ENCODE peak calls at places on chromosome 15, in five cellular contexts. C, Y, D, J and Z are unnamed samples.

GRCh38 chr15:88120021-88120420 is 136.5 kb downstream of the NTRK3 start:
- DNase-seq in C (no peak), Y (no peak), D (no peak), J (no peak), Z (no peak)

GRCh38 chr15:82572311-82572710 is 32.1 kb upstream of the RPS17 start:
- DNase-seq in C (no peak), Y (no peak), D (peak), J (no peak), Z (no peak)

GRCh38 chr15:96767703-96768434 is 437.4 kb downstream of the NR2F2 start:
- DNase-seq in C (no peak), Y (peak), D (no peak), J (no peak), Z (peak)

GRCh38 chr15:75606711-75607684 is 18.5 kb downstream of the SNUPN start:
- DNase-seq in C (no peak), Y (no peak), D (peak), J (peak), Z (no peak)

GRCh38 chr15:67108122-67108871 is 42.9 kb downstream of the SMAD3 start:
- DNase-seq in C (no peak), Y (peak), D (no peak), J (no peak), Z (peak)

GRCh38 chr15:74867562-74868458 is 5.4 kb downstream of the SCAMP2 start:
- DNase-seq in C (no peak), Y (no peak), D (no peak), J (no peak), Z (no peak)

GRCh38 chr15:61871926-61872522 is 188.2 kb downstream of the VPS13C start:
- DNase-seq in C (peak), Y (peak), D (peak), J (no peak), Z (peak)

GRCh38 chr15:70339551-70340517 is 242.1 kb upstream of the TLE3 start:
- DNase-seq in C (no peak), Y (peak), D (peak), J (no peak), Z (peak)

GRCh38 chr15:89662893-89663673 is 7.8 kb upstream of the KIF7 start:
- DNase-seq in C (peak), Y (peak), D (peak), J (no peak), Z (peak)

GRCh38 chr15:89018235-89018634 is 70.0 kb upstream of the ABHD2 start:
- DNase-seq in C (no peak), Y (peak), D (no peak), J (no peak), Z (no peak)

GRCh38 chr15:65476942-65477341 is 40.5 kb downstream of the DPP8 start:
- DNase-seq in C (no peak), Y (peak), D (peak), J (no peak), Z (peak)

GRCh38 chr15:27815035-27815434 is 284.1 kb downstream of the OCA2 start:
- DNase-seq in C (no peak), Y (no peak), D (no peak), J (no peak), Z (no peak)

GRCh38 chr15:22992026-22992331 is 11.8 kb upstream of the CYFIP1 start:
- DNase-seq in C (no peak), Y (no peak), D (no peak), J (no peak), Z (no peak)

GRCh38 chr15:59746777-59747176 is 57.7 kb upstream of the BNIP2 start:
- DNase-seq in C (no peak), Y (peak), D (no peak), J (no peak), Z (no peak)

GRCh38 chr15:92392462-92392861 is 1.2 kb upstream of the ST8SIA2 start:
- DNase-seq in C (no peak), Y (no peak), D (no peak), J (no peak), Z (no peak)

DNA sequence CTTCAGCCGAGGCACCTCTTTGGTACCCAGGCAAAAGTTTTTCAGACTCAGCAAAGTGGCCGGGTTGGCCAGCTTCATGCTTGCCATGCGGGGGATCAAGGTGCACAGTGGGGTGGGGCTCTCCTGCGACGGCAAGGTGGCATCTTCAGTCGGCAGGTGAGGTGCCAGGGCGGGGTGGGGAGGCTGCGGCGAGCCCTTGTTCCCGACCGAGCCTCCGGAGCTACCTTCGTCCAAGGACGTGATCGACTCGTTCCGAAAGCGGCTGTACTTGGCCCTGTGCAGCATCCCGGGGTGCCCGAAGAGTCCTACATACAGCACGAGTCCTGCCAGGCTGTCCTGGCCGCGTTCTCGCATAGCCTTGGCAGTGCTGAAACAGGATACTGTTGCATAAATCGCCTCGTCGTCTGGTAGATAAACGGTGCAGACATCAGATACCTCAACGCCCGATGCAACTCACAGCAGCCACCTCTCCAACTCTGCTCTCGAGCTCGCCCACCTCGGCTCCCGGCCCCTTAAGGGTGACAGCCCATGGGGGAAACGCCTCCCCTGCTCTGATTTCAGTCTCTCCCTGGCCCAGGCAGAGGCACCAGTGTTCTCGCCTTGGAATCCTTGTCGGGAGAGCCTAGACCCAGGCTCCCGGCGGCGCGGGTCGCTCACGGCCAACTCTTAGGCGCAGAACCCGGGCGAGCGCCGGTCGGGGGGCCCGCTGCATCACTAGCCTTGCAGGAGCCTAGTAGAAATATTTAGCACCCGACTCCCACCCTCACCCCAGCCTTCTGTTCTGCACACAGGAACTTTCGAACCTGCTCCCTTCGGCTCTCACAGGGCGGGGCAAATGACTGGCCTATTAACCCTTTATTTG is 826 bp downstream of the SHC4 start:
- DNase-seq in C (peak), Y (peak), D (peak), J (no peak), Z (peak)
- H3K4me3 ChIP-seq in C (peak), Y (peak), D (peak), J (peak), Z (peak)

DNA sequence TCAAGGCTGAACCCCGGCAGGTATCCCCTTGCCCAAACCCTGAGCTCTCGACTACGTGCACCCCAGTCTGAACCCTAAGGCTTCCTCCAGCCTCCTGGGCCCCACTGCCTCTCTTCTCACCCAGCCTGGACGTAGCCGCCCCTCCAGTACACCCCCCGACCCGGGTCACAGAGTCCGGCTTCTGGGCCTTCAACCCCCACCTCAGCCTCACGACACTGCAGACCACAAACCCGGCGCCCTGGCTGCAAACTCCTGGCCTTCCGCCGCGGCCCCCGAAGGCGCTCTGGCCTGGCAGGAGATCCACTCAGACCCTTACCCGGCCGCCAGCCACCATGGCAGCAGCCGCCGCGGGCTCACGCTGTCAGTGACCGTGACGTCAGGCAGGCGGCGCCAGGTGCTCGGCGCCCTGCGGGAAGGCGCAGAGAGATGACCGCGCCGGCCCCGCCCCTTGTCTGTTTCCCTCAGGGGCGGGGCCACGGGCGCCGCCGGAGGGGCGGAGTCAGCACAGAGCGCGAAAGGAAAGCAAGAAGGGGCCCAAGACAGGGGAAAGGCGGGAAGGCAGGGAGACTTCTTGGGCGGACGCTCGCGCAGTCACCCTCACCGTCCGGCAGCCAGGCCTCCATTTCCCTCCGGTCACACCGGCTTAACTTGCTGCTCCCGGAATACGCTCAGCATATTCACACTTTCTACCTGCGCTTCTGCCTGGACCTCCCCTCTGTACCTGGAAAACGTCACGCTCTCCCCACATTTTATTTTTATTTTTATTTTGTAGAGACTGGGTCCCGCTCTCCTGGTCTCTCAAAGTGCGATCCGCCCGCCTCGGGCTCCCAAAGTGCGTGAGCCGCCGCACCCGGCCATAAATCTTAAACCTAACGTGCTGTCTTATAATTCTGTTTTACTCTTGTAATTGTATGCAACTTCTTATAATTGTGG is at the start of gene RMDN3:
- DNase-seq in C (peak), Y (peak), D (peak), J (peak), Z (peak)
- TF ChIP-seq CTCF in C (no peak), Y (no peak), D (no peak), J (no peak), Z (no peak)

GRCh38 chr15:42915654-42916053 is 4.9 kb downstream of the TTBK2 start:
- DNase-seq in C (no peak), Y (no peak), D (no peak), J (no peak), Z (no peak)

GRCh38 chr15:42919308-42919707 is 1.3 kb downstream of the TTBK2 start:
- DNase-seq in C (no peak), Y (peak), D (peak), J (no peak), Z (peak)

GRCh38 chr15:42920281-42921048 is at the start of gene TTBK2:
- DNase-seq in C (peak), Y (peak), D (peak), J (peak), Z (peak)

GRCh38 chr15:42919794-42920280 is 741 bp downstream of the TTBK2 start:
- DNase-seq in C (peak), Y (peak), D (peak), J (peak), Z (peak)

GRCh38 chr15:42918047-42918446 is 2.5 kb downstream of the TTBK2 start:
- DNase-seq in C (no peak), Y (no peak), D (no peak), J (no peak), Z (no peak)
- H3K4me3 ChIP-seq in C (peak), Y (no peak), D (no peak), J (no peak), Z (no peak)

GRCh38 chr15:29364429-29365078 is 94.9 kb upstream of the NSMCE3 start:
- DNase-seq in C (peak), Y (peak), D (peak), J (no peak), Z (no peak)
- TF ChIP-seq CTCF in C (peak), Y (peak), D (no peak), J (no peak), Z (no peak)

DNA sequence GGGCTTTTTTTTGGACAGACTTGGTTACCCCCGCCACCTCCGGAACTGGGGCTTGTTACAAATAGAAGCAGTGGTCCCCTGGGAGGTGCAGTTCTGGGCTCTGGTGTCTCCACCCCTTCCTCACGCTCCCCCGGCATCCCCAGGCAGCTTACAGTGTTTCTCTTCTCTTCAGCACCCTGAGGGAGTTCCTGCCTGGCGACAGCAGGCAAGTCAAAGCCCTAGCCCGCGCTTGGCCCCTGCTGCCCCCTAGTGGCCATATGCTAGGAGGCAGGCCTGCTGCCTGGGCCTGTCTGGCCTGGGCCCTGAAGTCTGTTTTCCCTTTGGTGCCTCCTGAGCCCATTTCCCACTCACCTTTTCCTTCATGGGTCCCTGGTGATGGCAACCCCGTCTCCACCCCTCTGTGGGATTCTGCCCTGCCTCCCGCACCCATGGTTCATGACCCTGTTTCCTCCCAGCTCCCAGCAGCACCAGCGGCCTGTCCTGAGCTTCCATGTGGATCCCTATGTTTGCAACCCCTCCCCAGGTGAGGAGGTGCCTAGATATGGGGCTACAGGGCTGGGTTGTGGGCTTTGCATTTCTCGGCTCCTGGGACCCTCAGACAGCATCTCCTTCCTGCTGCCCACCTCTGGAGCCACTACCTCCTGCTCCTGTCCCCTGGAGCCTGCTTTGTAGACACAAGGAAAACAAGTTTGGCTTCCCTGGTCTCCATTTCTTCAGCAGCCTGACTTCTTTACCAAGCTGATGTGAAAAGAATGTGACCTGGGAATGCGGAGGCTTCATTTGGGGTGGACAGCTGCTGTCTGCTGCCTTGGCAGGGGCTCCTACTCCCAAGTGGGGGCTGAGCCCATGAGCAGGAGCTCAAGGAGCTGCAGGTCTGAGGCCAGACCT is 2.2 kb downstream of the SNX22 start:
- DNase-seq in C (peak), Y (peak), D (peak), J (peak), Z (peak)
- H3K4me3 ChIP-seq in C (no peak), Y (no peak), D (no peak), J (no peak), Z (no peak)

GRCh38 chr15:25345943-25346342 is 92.9 kb downstream of the UBE3A start:
- DNase-seq in C (no peak), Y (peak), D (peak), J (no peak), Z (peak)
- TF ChIP-seq CTCF in C (peak), Y (peak), D (no peak), J (no peak), Z (peak)